ENCODE peak calls at places on chromosomes 6 and 20, in four cellular contexts. S, D, I and P are unnamed samples.

GRCh38 chr6:1266686-1267056 is 45.2 kb upstream of the FOXQ1 start:
- DNase-seq in D (no peak), S (no peak), I (no peak), P (no peak)

GRCh38 chr20:57474191-57474590 is 50.7 kb downstream of the CTCFL start:
- DNase-seq in D (no peak), I (no peak), S (no peak), P (no peak)

GRCh38 chr20:33654680-33655161 is 7.4 kb upstream of the C20orf144 start:
- DNase-seq in D (no peak), I (no peak), S (no peak), P (no peak)

GRCh38 chr20:62143976-62144825 is 632 bp downstream of the SS18L1 start:
- DNase-seq in S (no peak), D (peak), I (no peak), P (no peak)

GRCh38 chr6:168032383-168032760 is 34.9 kb downstream of the KIF25 start:
- DNase-seq in D (peak), I (no peak), S (no peak), P (no peak)

GRCh38 chr20:2749951-2750342 is 50.5 kb downstream of the CPXM1 start:
- DNase-seq in D (no peak), I (no peak), S (no peak), P (no peak)

GRCh38 chr6:6886160-6886885 is 221.4 kb upstream of the RREB1 start:
- DNase-seq in I (no peak), D (no peak), S (no peak), P (no peak)

GRCh38 chr20:37693629-37694626 is at the start of gene CTNNBL1:
- DNase-seq in I (peak), S (peak), D (peak), P (peak)

GRCh38 chr6:5787054-5787720 is 219.5 kb downstream of the NRN1 start:
- DNase-seq in I (no peak), S (no peak), D (no peak), P (no peak)

DNA sequence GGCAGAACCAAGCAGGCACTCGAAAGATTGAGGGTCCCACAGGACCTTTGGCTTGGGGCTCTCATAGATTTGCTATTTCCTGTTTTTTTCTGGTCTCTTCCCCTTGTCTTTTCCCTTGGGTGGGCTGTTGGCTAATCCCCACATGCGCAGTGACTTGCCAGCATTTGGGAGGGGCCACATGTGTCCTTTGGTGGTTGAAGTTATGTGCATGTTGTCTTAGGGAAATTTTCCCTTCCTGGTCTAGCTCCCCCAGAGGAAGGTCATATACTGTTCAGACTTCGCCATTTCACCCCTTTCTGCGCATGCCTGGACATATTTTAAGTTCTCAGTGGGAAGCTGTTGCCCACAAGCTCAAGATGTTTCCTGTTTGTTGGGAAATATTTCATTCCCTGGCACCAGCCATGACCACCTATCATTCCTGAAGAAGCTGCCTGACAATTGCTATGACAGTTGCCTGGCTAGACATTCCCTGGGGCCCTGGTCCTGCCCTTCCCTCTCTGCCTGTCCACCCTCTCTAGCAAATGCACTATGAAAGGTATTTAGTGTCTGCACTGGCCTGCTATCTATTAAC is 156.2 kb upstream of the THBS2 start:
- DNase-seq in D (no peak), I (no peak), S (no peak), P (no peak)
- TF ChIP-seq CTCF in D (no peak), I (no peak), S (no peak), P (no peak)

GRCh38 chr6:116280161-116280959 is 630 bp upstream of the TSPYL1 start:
- DNase-seq in D (no peak), S (no peak), I (no peak), P (no peak)

GRCh38 chr6:116280960-116281316 is 1.2 kb upstream of the TSPYL1 start:
- DNase-seq in S (no peak), D (no peak), I (no peak), P (no peak)

GRCh38 chr6:116278853-116279231 is 888 bp downstream of the TSPYL1 start:
- DNase-seq in D (no peak), S (no peak), I (no peak), P (no peak)

GRCh38 chr6:116278478-116278822 is 1.3 kb downstream of the TSPYL1 start:
- DNase-seq in I (no peak), D (no peak), S (no peak), P (no peak)

GRCh38 chr6:116279232-116280160 is at the start of gene TSPYL1:
- DNase-seq in S (peak), D (peak), I (peak), P (peak)
- TF ChIP-seq CTCF in S (no peak), D (no peak), I (no peak), P (no peak)

GRCh38 chr20:39880890-39881289 is 808.1 kb downstream of the MAFB start:
- DNase-seq in D (peak), S (no peak), I (no peak), P (no peak)
- TF ChIP-seq CTCF in D (peak), S (no peak), I (no peak), P (peak)

GRCh38 chr6:164897523-164898094 is 411.8 kb downstream of the C6orf118 start:
- DNase-seq in D (no peak), I (no peak), S (no peak), P (no peak)
- TF ChIP-seq CTCF in D (no peak), I (peak), S (no peak), P (peak)

GRCh38 chr20:23174821-23175220 is 88.7 kb upstream of the CD93 start:
- DNase-seq in S (no peak), I (no peak), D (no peak), P (no peak)

GRCh38 chr20:23180451-23180921 is 94.4 kb upstream of the CD93 start:
- DNase-seq in S (no peak), I (no peak), D (no peak), P (no peak)

GRCh38 chr20:23179766-23180403 is 93.8 kb upstream of the CD93 start:
- DNase-seq in S (no peak), I (no peak), D (no peak), P (no peak)

DNA sequence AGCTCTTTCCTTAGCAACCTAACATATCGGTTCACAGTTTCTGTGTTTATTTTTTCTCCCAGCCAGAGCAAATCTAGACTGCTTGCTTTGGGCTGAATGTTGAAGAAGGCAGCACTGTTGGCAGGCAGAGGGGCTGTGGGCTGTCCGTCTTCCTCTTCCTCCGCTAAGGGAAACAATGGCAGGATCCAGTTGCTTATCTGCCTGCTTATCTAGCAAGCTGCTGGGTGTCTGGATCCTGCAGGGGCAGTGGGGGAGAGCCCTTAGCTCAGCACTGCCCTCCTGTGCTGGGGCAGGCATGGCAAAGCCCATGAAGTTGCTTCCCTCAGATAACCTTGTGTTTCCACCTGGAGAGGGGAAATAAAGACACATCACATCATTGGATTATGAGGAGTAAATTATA is 92.7 kb upstream of the CD93 start:
- DNase-seq in S (no peak), D (no peak), I (no peak), P (no peak)
- TF ChIP-seq CTCF in S (no peak), D (no peak), I (no peak), P (no peak)

GRCh38 chr6:164346631-164347030 is 932.1 kb downstream of the QKI start:
- DNase-seq in D (no peak), S (no peak), I (no peak), P (no peak)
- TF ChIP-seq CTCF in D (no peak), S (no peak), I (no peak), P (no peak)

DNA sequence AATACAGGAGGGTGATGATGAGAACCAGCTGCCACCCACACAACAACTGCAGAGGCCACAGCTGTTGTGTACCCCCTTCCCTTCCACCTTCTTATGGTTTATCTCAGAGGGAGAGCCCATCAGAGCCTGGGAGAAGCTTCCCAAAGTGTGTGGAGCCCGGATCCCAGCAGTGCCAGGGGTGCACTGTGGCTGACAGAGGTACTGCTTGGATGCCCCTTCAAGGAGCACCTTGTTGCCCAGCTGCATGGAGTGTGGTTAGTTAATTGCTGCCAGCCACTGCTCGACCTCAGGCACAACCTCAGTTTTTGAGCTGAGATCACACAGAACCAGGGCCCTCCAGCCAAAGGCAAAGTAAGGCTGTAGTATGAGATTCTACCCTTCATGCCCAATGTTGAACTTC is 13.0 kb downstream of the PI3 start:
- DNase-seq in S (no peak), I (no peak), D (no peak), P (no peak)
- TF ChIP-seq CTCF in S (no peak), I (no peak), D (no peak), P (no peak)

DNA sequence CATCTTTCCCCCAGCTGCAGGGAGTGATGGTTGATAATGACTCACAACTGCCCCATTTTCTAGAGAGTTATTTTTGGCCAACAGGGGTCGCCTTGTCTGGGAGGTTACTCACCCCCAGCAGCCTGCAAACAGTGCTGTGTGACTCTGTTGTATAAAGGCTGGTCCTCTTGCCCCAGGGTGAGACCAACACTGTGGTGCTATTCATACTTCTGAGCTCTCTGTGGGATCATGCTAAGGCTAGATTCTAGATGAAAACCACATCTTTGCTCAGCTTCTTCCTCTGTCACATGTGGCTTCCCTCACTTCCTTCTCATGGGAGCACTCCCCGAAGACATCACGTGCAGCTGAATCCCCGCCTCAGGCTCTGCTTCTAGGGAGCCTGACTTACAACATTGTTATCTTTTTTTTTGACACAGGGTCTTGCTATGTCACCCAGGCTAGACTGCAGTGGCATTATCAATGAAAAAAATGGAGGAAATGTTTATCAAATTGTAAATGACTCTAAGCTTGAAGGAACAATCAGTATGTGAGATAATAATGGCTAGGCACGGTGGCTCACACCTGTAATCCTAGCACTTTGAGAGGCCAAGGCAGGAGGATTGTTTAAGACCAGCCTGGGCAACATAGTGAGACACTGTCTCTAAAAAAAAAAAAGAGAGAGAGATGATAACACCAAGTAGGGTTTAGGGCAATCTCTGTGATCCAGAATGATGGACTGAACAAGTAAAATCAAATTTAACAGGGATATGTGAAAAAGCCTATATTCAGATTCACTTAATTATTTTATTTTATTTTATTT is 55.7 kb upstream of the SLC23A2 start:
- DNase-seq in I (no peak), S (no peak), D (no peak), P (no peak)
- TF ChIP-seq CTCF in I (peak), S (no peak), D (peak), P (no peak)

GRCh38 chr6:31476515-31477139 is 21.3 kb upstream of the MICB start:
- DNase-seq in D (no peak), S (no peak), I (no peak), P (no peak)
- TF ChIP-seq CTCF in D (no peak), S (no peak), I (no peak), P (no peak)